ENCODE peak calls at places on chromosomes 2 and 18, in eight cellular contexts. O is endothelial cell of umbilical vein, T is stomach, G is lower lobe of right lung, X is heart right ventricle, A is astrocyte, C is MM.1S, I is A549. Y is an unnamed sample.

GRCh38 chr18:75160315-75160714 is 48.6 kb downstream of the PTGR3 start:
- DNase-seq in O (no peak), T (no peak), G (no peak), X (no peak), A (no peak), C (no peak), I (no peak), Y (no peak)

GRCh38 chr2:42010743-42011298 is 37.0 kb upstream of the PKDCC start:
- DNase-seq in O (no peak), T (no peak), G (no peak), X (no peak), A (peak; percentile 88), C (no peak), I (no peak), Y (no peak)

GRCh38 chr2:239520811-239521517 is 120.1 kb upstream of the HDAC4 start:
- DNase-seq in O (no peak), T (no peak), G (peak; percentile 34), X (no peak), A (no peak), C (no peak), I (no peak), Y (no peak)

GRCh38 chr18:2948038-2948437 is 64.9 kb downstream of the LPIN2 start:
- DNase-seq in O (peak; percentile 62), T (no peak), G (no peak), X (no peak), A (peak; percentile 33), C (no peak), I (peak; percentile 15), Y (no peak)

GRCh38 chr2:142180820-142181533 is 50.2 kb upstream of the LRP1B start:
- DNase-seq in O (peak; percentile 58), T (no peak), G (no peak), X (no peak), A (peak; percentile 15), C (no peak), I (no peak), Y (no peak)

GRCh38 chr2:18659891-18660290 is 70.5 kb upstream of the NT5C1B start:
- DNase-seq in O (no peak), T (no peak), G (no peak), X (no peak), A (no peak), C (no peak), I (no peak), Y (no peak)

GRCh38 chr2:132275396-132275795 is 113.6 kb upstream of the ANKRD30BL start:
- DNase-seq in O (no peak), T (no peak), G (no peak), X (no peak), A (no peak), C (no peak), I (no peak), Y (no peak)

GRCh38 chr2:101328474-101329007 is 20.0 kb upstream of the RNF149 start:
- DNase-seq in O (peak; percentile 98), T (no peak), G (no peak), X (no peak), A (peak; percentile 82), C (no peak), I (no peak), Y (no peak)

GRCh38 chr2:227614740-227615139 is at the start of gene SCYGR3:
- DNase-seq in O (no peak), T (no peak), G (no peak), X (no peak), A (no peak), C (no peak), I (no peak), Y (no peak)
- H3K4me1 ChIP-seq in O (no peaks in the 10 kb centered on the region), T (no peaks in the 10 kb centered on the region), G (no peaks in the 10 kb centered on the region), X (no peaks in the 10 kb centered on the region), A (no peaks in the 10 kb centered on the region), C (peaks cover 5% of the 10 kb centered on the region), I (no peaks in the 10 kb centered on the region), Y (no peaks in the 10 kb centered on the region)

DNA sequence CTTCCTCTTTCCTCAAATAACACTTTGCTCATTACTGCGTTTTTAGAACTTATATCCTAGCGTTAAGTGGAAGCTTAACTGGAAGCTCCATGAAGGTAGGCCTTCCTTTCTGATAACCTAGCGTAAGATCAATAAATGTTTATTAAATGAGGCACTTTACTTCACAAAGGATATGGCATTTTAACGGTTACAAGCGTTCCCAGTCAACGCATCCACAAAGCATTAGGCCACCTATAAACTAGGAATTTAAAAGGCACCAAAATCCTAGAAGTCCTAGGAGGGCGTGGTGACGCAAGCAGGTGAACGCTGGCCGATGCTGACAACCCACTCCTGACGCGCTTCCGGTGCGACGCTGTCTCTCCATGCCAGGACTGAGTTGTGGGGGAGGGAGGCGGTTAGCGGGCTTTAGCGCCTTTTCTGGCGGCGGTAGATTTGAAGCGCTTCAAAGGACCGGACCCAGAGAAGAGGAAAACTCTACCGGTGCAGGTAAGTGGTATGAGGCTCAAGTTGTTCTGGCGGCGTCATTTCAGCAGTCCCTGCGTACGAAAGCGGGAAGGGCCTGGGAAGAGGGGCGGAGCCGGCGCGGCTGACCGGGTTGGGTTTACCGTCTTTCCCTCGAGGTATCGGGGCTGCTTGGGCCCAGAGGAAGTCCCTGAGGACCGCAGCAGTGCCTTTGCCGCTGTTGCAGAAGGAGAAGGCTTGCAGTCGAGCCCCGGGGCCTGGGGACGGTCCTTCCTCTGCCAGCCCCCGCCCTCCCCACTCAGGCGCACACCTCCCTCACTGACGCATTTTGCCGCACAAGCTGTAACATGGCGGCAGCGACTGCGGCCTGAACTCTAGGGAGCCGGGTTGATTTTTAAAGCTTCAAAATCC is at the start of gene PPIG:
- DNase-seq in O (peak; percentile 87), T (peak; percentile 91), G (peak; percentile 95), X (peak; percentile 88), A (peak; percentile 88), C (peak; percentile 94), I (peak; percentile 83), Y (peak; percentile 84)
- H3K27ac ChIP-seq in O (peak within 1 kb of the TSS; percentile 89), T (peak within 1 kb of the TSS; percentile 100), G (peak within 1 kb of the TSS; percentile 98), X (peak within 1 kb of the TSS; percentile 99), A (peak within 1 kb of the TSS; percentile 96), C (peak within 1 kb of the TSS; percentile 96), I (peak within 1 kb of the TSS; percentile 93), Y (peak within 1 kb of the TSS; percentile 98)

DNA sequence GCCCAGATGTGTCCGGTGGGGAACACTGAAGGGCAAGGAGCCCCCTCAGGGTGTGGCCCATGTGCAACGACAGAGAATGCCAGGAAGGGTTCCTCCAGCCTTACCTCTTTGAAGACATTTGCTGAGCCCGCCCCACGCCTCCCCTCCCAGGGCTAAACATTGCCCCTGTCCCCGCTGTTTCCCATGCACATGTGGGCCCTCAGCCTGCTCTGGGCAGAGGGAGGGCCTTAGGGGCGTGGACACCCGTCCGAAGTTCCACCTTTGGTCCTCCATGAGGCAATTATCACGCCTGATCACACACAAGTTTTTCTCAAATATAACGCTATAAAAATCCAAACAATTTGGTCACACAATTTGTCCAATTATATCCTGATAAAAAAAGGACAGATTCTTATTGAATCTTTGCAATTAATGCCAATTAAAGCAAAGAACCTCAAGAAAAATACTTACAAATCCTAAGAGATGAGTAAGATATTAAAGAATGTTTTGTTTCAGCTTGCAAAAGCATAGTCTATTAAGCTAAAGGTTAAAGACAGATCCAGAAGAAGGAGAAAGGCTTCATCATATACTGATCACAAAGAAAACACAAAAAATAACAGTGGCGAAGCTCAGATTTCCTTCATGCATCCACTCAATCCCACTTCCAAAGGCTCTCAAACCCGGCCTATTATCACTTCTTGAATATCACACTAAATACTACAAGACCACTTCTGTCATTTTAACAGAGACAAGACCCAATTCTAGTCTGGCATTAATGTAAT is 55.2 kb upstream of the LDLRAD4 start:
- DNase-seq in O (no peak), T (no peak), G (no peak), X (no peak), A (peak; percentile 26), C (no peak), I (no peak), Y (no peak)
- TF ChIP-seq CTCF in O (no peak), T (no peak), G (no peak), X (no peak), A (no peak), C (no peak), I (no peak), Y (no peak)

GRCh38 chr18:77055429-77056310 is 76.9 kb downstream of the MBP start:
- DNase-seq in O (no peak), T (peak; percentile 43), G (peak; percentile 76), X (peak; percentile 34), A (no peak), C (no peak), I (no peak), Y (no peak)
- H3K4me1 ChIP-seq in O (peaks cover 22% of the 10 kb centered on the region), T (peaks cover 54% of the 10 kb centered on the region), G (peaks cover 85% of the 10 kb centered on the region), X (peaks cover 42% of the 10 kb centered on the region), A (peaks cover 38% of the 10 kb centered on the region), C (peaks cover 15% of the 10 kb centered on the region), I (peaks cover 34% of the 10 kb centered on the region), Y (peaks cover 7% of the 10 kb centered on the region)

DNA sequence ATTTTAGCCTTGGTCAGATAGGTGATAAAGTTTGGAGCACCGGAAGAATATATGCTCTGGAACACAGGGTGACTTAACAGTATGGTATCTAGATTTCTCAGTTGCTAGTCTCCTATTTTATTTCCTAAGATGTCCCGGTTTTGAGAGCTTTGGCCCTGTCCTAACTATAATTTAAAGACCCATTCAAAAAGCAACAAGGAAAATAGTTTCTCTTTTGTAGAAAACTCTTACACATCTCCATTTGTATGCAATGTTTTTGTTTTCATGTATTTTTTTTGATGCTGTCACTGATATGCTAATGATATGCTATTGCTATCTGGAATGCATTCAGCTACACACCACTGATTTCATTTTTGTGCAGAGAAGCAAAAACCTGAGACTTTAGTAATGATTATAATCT is 237.8 kb downstream of the GPD2 start:
- DNase-seq in O (no peak), T (no peak), G (no peak), X (no peak), A (no peak), C (no peak), I (no peak), Y (no peak)
- H3K27ac ChIP-seq in O (no peak overlapping the region), T (no peak overlapping the region), G (no peak overlapping the region), X (no peak overlapping the region), A (no peak overlapping the region), C (no peak overlapping the region), I (no peak overlapping the region), Y (no peak overlapping the region)

GRCh38 chr2:203918839-203919238 is 17.7 kb upstream of the ICOS start:
- DNase-seq in O (no peak), T (no peak), G (no peak), X (no peak), A (no peak), C (no peak), I (no peak), Y (no peak)
- TF ChIP-seq CTCF in O (no peak), T (no peak), G (no peak), X (no peak), A (no peak), C (no peak), I (no peak), Y (no peak)